ENCODE peak calls at places on chromosomes 11 and 22, in eight cellular contexts. One of them, this sample, is unnamed.

GRCh38 chr11:78425436-78425835 is 7.8 kb upstream of the GAB2 start:
- DNase-seq in NCI-H446 treated with DMSO at 0.1 percent for 48 hours: no peak
- DNase-seq in Kasumi-1: no peak
- DNase-seq in CD8-positive, alpha-beta T cell: no peak
- DNase-seq in psoas muscle: no peak
- DNase-seq in heart right ventricle: no peak
- DNase-seq in A549: no peak
- DNase-seq in stomach: no peak
- DNase-seq in this sample: no peak

GRCh38 chr11:106585061-106585460 is 433.2 kb downstream of the GUCY1A2 start:
- DNase-seq in NCI-H446 treated with DMSO at 0.1 percent for 48 hours: peak
- DNase-seq in Kasumi-1: peak
- DNase-seq in CD8-positive, alpha-beta T cell: no peak
- DNase-seq in psoas muscle: no peak
- DNase-seq in heart right ventricle: no peak
- DNase-seq in A549: no peak
- DNase-seq in stomach: no peak
- DNase-seq in this sample: no peak

GRCh38 chr22:37063436-37064420 is 12.2 kb downstream of the KCTD17 start:
- DNase-seq in NCI-H446 treated with DMSO at 0.1 percent for 48 hours: no peak
- DNase-seq in Kasumi-1: no peak
- DNase-seq in CD8-positive, alpha-beta T cell: no peak
- DNase-seq in psoas muscle: no peak
- DNase-seq in heart right ventricle: no peak
- DNase-seq in A549: no peak
- DNase-seq in stomach: no peak
- DNase-seq in this sample: no peak

GRCh38 chr11:74546752-74547151 is 45.6 kb upstream of the POLD3 start:
- DNase-seq in NCI-H446 treated with DMSO at 0.1 percent for 48 hours: no peak
- DNase-seq in Kasumi-1: no peak
- DNase-seq in CD8-positive, alpha-beta T cell: no peak
- DNase-seq in psoas muscle: no peak
- DNase-seq in heart right ventricle: no peak
- DNase-seq in A549: no peak
- DNase-seq in stomach: peak
- DNase-seq in this sample: no peak

GRCh38 chr22:32852346-32853251 is 51.1 kb downstream of the TIMP3 start:
- DNase-seq in NCI-H446 treated with DMSO at 0.1 percent for 48 hours: no peak
- DNase-seq in Kasumi-1: no peak
- DNase-seq in CD8-positive, alpha-beta T cell: no peak
- DNase-seq in psoas muscle: peak
- DNase-seq in heart right ventricle: peak
- DNase-seq in A549: no peak
- DNase-seq in stomach: no peak
- DNase-seq in this sample: peak

GRCh38 chr11:69051381-69052342 is 2.9 kb downstream of the TPCN2 start:
- DNase-seq in NCI-H446 treated with DMSO at 0.1 percent for 48 hours: no peak
- DNase-seq in Kasumi-1: no peak
- DNase-seq in CD8-positive, alpha-beta T cell: no peak
- DNase-seq in psoas muscle: peak
- DNase-seq in heart right ventricle: no peak
- DNase-seq in A549: no peak
- DNase-seq in stomach: no peak
- DNase-seq in this sample: no peak

GRCh38 chr11:126104420-126104819 is 41.8 kb upstream of the CDON start:
- DNase-seq in NCI-H446 treated with DMSO at 0.1 percent for 48 hours: no peak
- DNase-seq in Kasumi-1: no peak
- DNase-seq in CD8-positive, alpha-beta T cell: no peak
- DNase-seq in psoas muscle: no peak
- DNase-seq in heart right ventricle: no peak
- DNase-seq in A549: no peak
- DNase-seq in stomach: no peak
- DNase-seq in this sample: no peak

GRCh38 chr22:50260801-50261614 is 475 bp downstream of the MAPK12 start:
- DNase-seq in NCI-H446 treated with DMSO at 0.1 percent for 48 hours: no peak
- DNase-seq in Kasumi-1: peak
- DNase-seq in CD8-positive, alpha-beta T cell: no peak
- DNase-seq in psoas muscle: peak
- DNase-seq in heart right ventricle: peak
- DNase-seq in A549: no peak
- DNase-seq in stomach: peak
- DNase-seq in this sample: no peak

GRCh38 chr11:126834149-126834548 is 166.4 kb downstream of the KIRREL3 start:
- DNase-seq in NCI-H446 treated with DMSO at 0.1 percent for 48 hours: no peak
- DNase-seq in Kasumi-1: no peak
- DNase-seq in CD8-positive, alpha-beta T cell: no peak
- DNase-seq in psoas muscle: no peak
- DNase-seq in heart right ventricle: no peak
- DNase-seq in A549: no peak
- DNase-seq in stomach: no peak
- DNase-seq in this sample: no peak

GRCh38 chr11:109377039-109377742 is 44.8 kb upstream of the C11orf87 start:
- DNase-seq in NCI-H446 treated with DMSO at 0.1 percent for 48 hours: no peak
- DNase-seq in Kasumi-1: no peak
- DNase-seq in CD8-positive, alpha-beta T cell: no peak
- DNase-seq in psoas muscle: no peak
- DNase-seq in heart right ventricle: no peak
- DNase-seq in A549: no peak
- DNase-seq in stomach: no peak
- DNase-seq in this sample: no peak

GRCh38 chr11:121426476-121427454 is 25.3 kb upstream of the SORL1 start:
- DNase-seq in NCI-H446 treated with DMSO at 0.1 percent for 48 hours: no peak
- DNase-seq in Kasumi-1: no peak
- DNase-seq in CD8-positive, alpha-beta T cell: no peak
- DNase-seq in psoas muscle: peak
- DNase-seq in heart right ventricle: peak
- DNase-seq in A549: peak
- DNase-seq in stomach: peak
- DNase-seq in this sample: peak

GRCh38 chr11:88632163-88632562 is 294.6 kb upstream of the CTSC start:
- DNase-seq in NCI-H446 treated with DMSO at 0.1 percent for 48 hours: no peak
- DNase-seq in Kasumi-1: no peak
- DNase-seq in CD8-positive, alpha-beta T cell: no peak
- DNase-seq in psoas muscle: no peak
- DNase-seq in heart right ventricle: no peak
- DNase-seq in A549: no peak
- DNase-seq in stomach: no peak
- DNase-seq in this sample: no peak

GRCh38 chr11:133821776-133822175 is 23.5 kb downstream of the SPATA19 start:
- DNase-seq in NCI-H446 treated with DMSO at 0.1 percent for 48 hours: no peak
- DNase-seq in Kasumi-1: no peak
- DNase-seq in CD8-positive, alpha-beta T cell: no peak
- DNase-seq in psoas muscle: no peak
- DNase-seq in heart right ventricle: peak
- DNase-seq in A549: peak
- DNase-seq in stomach: peak
- DNase-seq in this sample: peak

GRCh38 chr11:73521621-73522020 is 76.3 kb downstream of the FAM168A start:
- DNase-seq in NCI-H446 treated with DMSO at 0.1 percent for 48 hours: peak
- DNase-seq in Kasumi-1: peak
- DNase-seq in CD8-positive, alpha-beta T cell: no peak
- DNase-seq in psoas muscle: no peak
- DNase-seq in heart right ventricle: no peak
- DNase-seq in A549: no peak
- DNase-seq in stomach: no peak
- DNase-seq in this sample: no peak

GRCh38 chr11:47443028-47443700 is 5.8 kb downstream of the RAPSN start:
- DNase-seq in NCI-H446 treated with DMSO at 0.1 percent for 48 hours: peak
- DNase-seq in Kasumi-1: no peak
- DNase-seq in CD8-positive, alpha-beta T cell: no peak
- DNase-seq in psoas muscle: no peak
- DNase-seq in heart right ventricle: no peak
- DNase-seq in A549: peak
- DNase-seq in stomach: no peak
- DNase-seq in this sample: no peak

GRCh38 chr11:76599041-76600013 is 71.2 kb downstream of the LRRC32 start:
- DNase-seq in NCI-H446 treated with DMSO at 0.1 percent for 48 hours: no peak
- DNase-seq in Kasumi-1: no peak
- DNase-seq in CD8-positive, alpha-beta T cell: no peak
- DNase-seq in psoas muscle: no peak
- DNase-seq in heart right ventricle: peak
- DNase-seq in A549: no peak
- DNase-seq in stomach: no peak
- DNase-seq in this sample: no peak

GRCh38 chr11:12278766-12279671 is 98.4 kb upstream of the PARVA start:
- DNase-seq in NCI-H446 treated with DMSO at 0.1 percent for 48 hours: no peak
- DNase-seq in Kasumi-1: no peak
- DNase-seq in CD8-positive, alpha-beta T cell: no peak
- DNase-seq in psoas muscle: no peak
- DNase-seq in heart right ventricle: no peak
- DNase-seq in A549: no peak
- DNase-seq in stomach: peak
- DNase-seq in this sample: no peak

GRCh38 chr22:44375451-44375850 is 62.7 kb upstream of the SHISAL1 start:
- DNase-seq in NCI-H446 treated with DMSO at 0.1 percent for 48 hours: no peak
- DNase-seq in Kasumi-1: no peak
- DNase-seq in CD8-positive, alpha-beta T cell: no peak
- DNase-seq in psoas muscle: no peak
- DNase-seq in heart right ventricle: no peak
- DNase-seq in A549: no peak
- DNase-seq in stomach: no peak
- DNase-seq in this sample: no peak

GRCh38 chr11:108973402-108974119 is 308.7 kb downstream of the DDX10 start:
- DNase-seq in NCI-H446 treated with DMSO at 0.1 percent for 48 hours: no peak
- DNase-seq in Kasumi-1: no peak
- DNase-seq in CD8-positive, alpha-beta T cell: no peak
- DNase-seq in psoas muscle: no peak
- DNase-seq in heart right ventricle: no peak
- DNase-seq in A549: peak
- DNase-seq in stomach: no peak
- DNase-seq in this sample: no peak

GRCh38 chr11:118790357-118791014 is 478 bp downstream of the DDX6 start:
- DNase-seq in NCI-H446 treated with DMSO at 0.1 percent for 48 hours: peak
- DNase-seq in Kasumi-1: peak
- DNase-seq in CD8-positive, alpha-beta T cell: peak
- DNase-seq in psoas muscle: peak
- DNase-seq in heart right ventricle: peak
- DNase-seq in A549: peak
- DNase-seq in stomach: peak
- DNase-seq in this sample: peak

GRCh38 chr11:115745545-115746265 is 241.5 kb upstream of the CADM1 start:
- DNase-seq in NCI-H446 treated with DMSO at 0.1 percent for 48 hours: no peak
- DNase-seq in Kasumi-1: no peak
- DNase-seq in CD8-positive, alpha-beta T cell: no peak
- DNase-seq in psoas muscle: peak
- DNase-seq in heart right ventricle: peak
- DNase-seq in A549: no peak
- DNase-seq in stomach: no peak
- DNase-seq in this sample: peak

GRCh38 chr11:72872012-72872411 is 57.8 kb downstream of the ATG16L2 start:
- DNase-seq in NCI-H446 treated with DMSO at 0.1 percent for 48 hours: no peak
- DNase-seq in Kasumi-1: no peak
- DNase-seq in CD8-positive, alpha-beta T cell: no peak
- DNase-seq in psoas muscle: no peak
- DNase-seq in heart right ventricle: no peak
- DNase-seq in A549: no peak
- DNase-seq in stomach: no peak
- DNase-seq in this sample: no peak

GRCh38 chr22:46533434-46533833 is 4.0 kb downstream of the CELSR1 start:
- DNase-seq in NCI-H446 treated with DMSO at 0.1 percent for 48 hours: no peak
- DNase-seq in Kasumi-1: no peak
- DNase-seq in CD8-positive, alpha-beta T cell: no peak
- DNase-seq in psoas muscle: no peak
- DNase-seq in heart right ventricle: no peak
- DNase-seq in A549: peak
- DNase-seq in stomach: no peak
- DNase-seq in this sample: no peak

GRCh38 chr22:50684986-50685385 is 12.4 kb downstream of the SHANK3 start:
- DNase-seq in NCI-H446 treated with DMSO at 0.1 percent for 48 hours: no peak
- DNase-seq in Kasumi-1: no peak
- DNase-seq in CD8-positive, alpha-beta T cell: no peak
- DNase-seq in psoas muscle: no peak
- DNase-seq in heart right ventricle: no peak
- DNase-seq in A549: no peak
- DNase-seq in stomach: peak
- DNase-seq in this sample: no peak

GRCh38 chr22:29457730-29458129 is 19.3 kb downstream of the RFPL1 start:
- DNase-seq in NCI-H446 treated with DMSO at 0.1 percent for 48 hours: no peak
- DNase-seq in Kasumi-1: peak
- DNase-seq in CD8-positive, alpha-beta T cell: no peak
- DNase-seq in psoas muscle: no peak
- DNase-seq in heart right ventricle: no peak
- DNase-seq in A549: peak
- DNase-seq in stomach: no peak
- DNase-seq in this sample: no peak

GRCh38 chr11:47373876-47374820 is 4.2 kb downstream of the SPI1 start:
- DNase-seq in NCI-H446 treated with DMSO at 0.1 percent for 48 hours: peak
- DNase-seq in Kasumi-1: peak
- DNase-seq in CD8-positive, alpha-beta T cell: peak
- DNase-seq in psoas muscle: peak
- DNase-seq in heart right ventricle: peak
- DNase-seq in A549: peak
- DNase-seq in stomach: peak
- DNase-seq in this sample: peak

GRCh38 chr11:111378185-111378772 is 796 bp downstream of the POU2AF1 start:
- DNase-seq in NCI-H446 treated with DMSO at 0.1 percent for 48 hours: peak
- DNase-seq in Kasumi-1: no peak
- DNase-seq in CD8-positive, alpha-beta T cell: no peak
- DNase-seq in psoas muscle: no peak
- DNase-seq in heart right ventricle: no peak
- DNase-seq in A549: no peak
- DNase-seq in stomach: no peak
- DNase-seq in this sample: no peak

GRCh38 chr11:131661137-131661536 is 290.7 kb downstream of the NTM start:
- DNase-seq in NCI-H446 treated with DMSO at 0.1 percent for 48 hours: no peak
- DNase-seq in Kasumi-1: no peak
- DNase-seq in CD8-positive, alpha-beta T cell: no peak
- DNase-seq in psoas muscle: no peak
- DNase-seq in heart right ventricle: no peak
- DNase-seq in A549: no peak
- DNase-seq in stomach: no peak
- DNase-seq in this sample: no peak

GRCh38 chr11:797300-798092 is 585 bp downstream of the SLC25A22 start:
- DNase-seq in NCI-H446 treated with DMSO at 0.1 percent for 48 hours: peak
- DNase-seq in Kasumi-1: peak
- DNase-seq in CD8-positive, alpha-beta T cell: peak
- DNase-seq in psoas muscle: peak
- DNase-seq in heart right ventricle: peak
- DNase-seq in A549: peak
- DNase-seq in stomach: peak
- DNase-seq in this sample: peak

GRCh38 chr22:43883012-43883661 is 8.7 kb downstream of the PNPLA5 start:
- DNase-seq in NCI-H446 treated with DMSO at 0.1 percent for 48 hours: no peak
- DNase-seq in Kasumi-1: peak
- DNase-seq in CD8-positive, alpha-beta T cell: no peak
- DNase-seq in psoas muscle: peak
- DNase-seq in heart right ventricle: no peak
- DNase-seq in A549: peak
- DNase-seq in stomach: peak
- DNase-seq in this sample: no peak